ENCODE peak calls at places on chromosomes 4 and X, in six cellular contexts. B, G, J, A, U and M are unnamed samples.

GRCh38 chr4:26753642-26754041 is 107.0 kb upstream of the STIM2 start:
- DNase-seq in B (no peak), G (no peak), J (no peak), A (no peak), U (peak; percentile 36), M (no peak)

GRCh38 chr4:83237591-83237990 is 47.0 kb downstream of the COQ2 start:
- DNase-seq in B (no peak), G (no peak), J (no peak), A (no peak), U (no peak), M (no peak)

GRCh38 chrX:105829006-105829405 is 6.7 kb downstream of the NRK start:
- DNase-seq in B (no peak), G (no peak), J (no peak), A (no peak), U (no peak), M (no peak)

GRCh38 chrX:154717824-154718223 is 33.1 kb downstream of the GAB3 start:
- DNase-seq in B (no peak), G (no peak), J (no peak), A (peak; percentile 17), U (no peak), M (no peak)

GRCh38 chr4:78058591-78059523 is 1.7 kb downstream of the FRAS1 start:
- DNase-seq in B (peak; percentile 50), G (peak; percentile 59), J (peak; percentile 83), A (peak; percentile 67), U (no peak), M (peak; percentile 48)

GRCh38 chrX:124736553-124737240 is 390.3 kb downstream of the SH2D1A start:
- DNase-seq in B (no peak), G (no peak), J (peak; percentile 33), A (peak; percentile 19), U (no peak), M (peak; percentile 30)

GRCh38 chrX:41922125-41922521 is 1.2 kb downstream of the CASK start:
- DNase-seq in B (peak; percentile 37), G (peak; percentile 25), J (no peak), A (no peak), U (no peak), M (no peak)

GRCh38 chrX:131366387-131366786 is 77.3 kb upstream of the IGSF1 start:
- DNase-seq in B (no peak), G (no peak), J (no peak), A (no peak), U (no peak), M (no peak)

GRCh38 chr4:66430856-66431255 is 760.6 kb upstream of the EPHA5 start:
- DNase-seq in B (no peak), G (peak; percentile 65), J (no peak), A (no peak), U (no peak), M (no peak)

GRCh38 chrX:28610746-28611145 is 23.5 kb downstream of the IL1RAPL1 start:
- DNase-seq in B (no peak), G (no peak), J (no peak), A (no peak), U (no peak), M (no peak)

GRCh38 chr4:53747401-53747800 is 156.1 kb upstream of the LNX1 start:
- DNase-seq in B (no peak), G (no peak), J (no peak), A (no peak), U (no peak), M (no peak)

GRCh38 chr4:73998040-73999011 is at the start of gene CXCL5:
- DNase-seq in B (no peak), G (peak; percentile 60), J (peak; percentile 85), A (peak; percentile 63), U (no peak), M (peak; percentile 23)

DNA sequence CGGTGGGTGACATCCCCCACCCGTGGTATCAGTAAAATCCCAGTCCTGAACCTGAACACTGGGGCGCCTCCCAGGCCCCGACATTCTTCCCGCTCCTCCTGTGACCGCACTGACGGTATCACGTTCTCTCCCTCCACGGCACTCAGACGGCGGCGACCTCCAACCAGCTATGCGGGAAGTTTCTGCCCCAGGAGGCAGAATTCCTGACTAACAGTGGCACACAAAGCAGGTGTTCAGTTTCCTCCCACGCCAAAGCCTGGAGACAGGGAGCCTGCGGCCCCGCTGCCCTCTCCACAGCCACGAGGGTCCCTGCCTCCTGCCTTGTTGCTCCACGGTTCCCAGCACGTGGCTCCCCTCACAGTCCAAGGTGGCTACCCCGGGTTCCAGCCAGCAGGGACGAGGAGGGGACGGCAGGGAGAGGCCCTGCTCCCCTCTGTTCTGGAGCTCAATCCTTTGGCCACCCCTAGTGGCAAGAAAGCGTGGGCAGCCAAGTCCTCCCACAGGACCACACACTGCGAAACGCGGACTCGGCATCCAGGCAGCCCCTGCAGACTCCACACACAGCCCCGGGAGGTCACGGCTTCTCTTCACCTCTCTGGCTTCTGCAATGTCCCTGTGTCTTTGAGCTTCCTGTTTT is 15.2 kb downstream of the CTBP1 start:
- DNase-seq in B (no peak), G (no peak), J (peak; percentile 68), A (peak; percentile 3), U (no peak), M (no peak)
- TF ChIP-seq CTCF in B (no peak), G (peak; percentile 38), J (peak; percentile 14), A (no peak), U (peak; percentile 70), M (no peak)

GRCh38 chr4:110620352-110621327 is 2.2 kb downstream of the PITX2 start:
- DNase-seq in B (no peak), G (peak; percentile 82), J (peak; percentile 77), A (peak; percentile 76), U (no peak), M (peak; percentile 60)
- TF ChIP-seq CTCF in B (no peak), G (peak; percentile 47), J (no peak), A (no peak), U (no peak), M (peak; percentile 37)

DNA sequence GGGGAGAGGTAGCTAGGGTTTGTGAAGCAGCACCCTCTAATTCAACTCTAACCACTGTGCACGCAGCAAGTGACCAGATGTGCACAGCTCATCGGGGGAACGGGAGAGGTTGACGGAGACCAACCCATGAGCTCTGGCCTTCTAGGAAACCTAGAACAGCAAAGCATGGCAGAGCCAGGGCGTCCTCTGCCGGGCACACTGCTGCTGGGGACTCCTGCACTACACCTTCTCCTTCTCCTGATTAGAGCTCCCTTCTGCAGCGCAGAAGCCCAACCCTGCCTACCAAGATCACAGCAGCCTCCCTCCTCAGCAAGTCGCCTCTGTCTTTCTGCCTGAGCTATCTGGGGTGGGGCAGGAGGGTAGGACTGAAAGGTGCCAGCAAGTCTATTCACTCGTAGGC is 252.3 kb upstream of the PSAPL1 start:
- DNase-seq in B (no peak), G (no peak), J (peak; percentile 45), A (no peak), U (no peak), M (no peak)
- TF ChIP-seq CTCF in B (no peak), G (peak; percentile 60), J (no peak), A (no peak), U (no peak), M (no peak)

GRCh38 chr4:134780244-134780643 is 578.7 kb upstream of the PABPC4L start:
- DNase-seq in B (no peak), G (no peak), J (no peak), A (no peak), U (no peak), M (no peak)

GRCh38 chr4:134773497-134774000 is 572.0 kb upstream of the PABPC4L start:
- DNase-seq in B (no peak), G (no peak), J (peak; percentile 31), A (no peak), U (no peak), M (no peak)

DNA sequence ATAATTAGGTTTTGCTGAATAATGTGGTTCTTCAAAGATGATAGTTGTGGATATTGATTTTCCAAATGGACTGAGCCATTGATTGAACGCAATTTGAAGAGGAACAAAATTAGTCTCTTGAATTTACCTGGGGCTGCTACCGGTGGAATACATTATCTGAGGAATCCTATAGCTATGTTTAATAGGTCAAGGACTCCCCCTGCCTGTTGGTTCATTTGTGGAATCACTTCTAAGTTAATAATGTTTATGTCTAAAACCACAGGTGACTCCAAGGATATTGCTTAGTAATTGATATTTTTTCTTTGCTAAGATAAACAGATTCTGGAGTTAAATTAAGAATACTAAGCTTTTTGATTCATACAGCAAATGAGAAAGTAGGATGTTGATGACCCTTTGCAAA is 576.0 kb upstream of the PABPC4L start:
- DNase-seq in B (no peak), G (peak; percentile 34), J (no peak), A (no peak), U (no peak), M (no peak)
- TF ChIP-seq CTCF in B (no peak), G (peak; percentile 36), J (no peak), A (no peak), U (no peak), M (peak; percentile 52)

GRCh38 chrX:73847991-73848390 is 285.0 kb downstream of the CHIC1 start:
- DNase-seq in B (no peak), G (no peak), J (no peak), A (no peak), U (no peak), M (no peak)
- TF ChIP-seq CTCF in B (no peak), G (peak; percentile 24), J (no peak), A (no peak), U (no peak), M (no peak)

GRCh38 chr4:169151671-169152070 is 119.1 kb downstream of the SH3RF1 start:
- DNase-seq in B (no peak), G (no peak), J (no peak), A (no peak), U (no peak), M (no peak)

GRCh38 chr4:169150806-169151205 is 120.0 kb downstream of the SH3RF1 start:
- DNase-seq in B (no peak), G (no peak), J (no peak), A (no peak), U (no peak), M (no peak)

GRCh38 chr4:169152104-169152503 is 118.7 kb downstream of the SH3RF1 start:
- DNase-seq in B (no peak), G (no peak), J (no peak), A (no peak), U (no peak), M (no peak)

GRCh38 chr4:169153451-169153850 is 117.3 kb downstream of the SH3RF1 start:
- DNase-seq in B (no peak), G (no peak), J (no peak), A (no peak), U (no peak), M (no peak)

DNA sequence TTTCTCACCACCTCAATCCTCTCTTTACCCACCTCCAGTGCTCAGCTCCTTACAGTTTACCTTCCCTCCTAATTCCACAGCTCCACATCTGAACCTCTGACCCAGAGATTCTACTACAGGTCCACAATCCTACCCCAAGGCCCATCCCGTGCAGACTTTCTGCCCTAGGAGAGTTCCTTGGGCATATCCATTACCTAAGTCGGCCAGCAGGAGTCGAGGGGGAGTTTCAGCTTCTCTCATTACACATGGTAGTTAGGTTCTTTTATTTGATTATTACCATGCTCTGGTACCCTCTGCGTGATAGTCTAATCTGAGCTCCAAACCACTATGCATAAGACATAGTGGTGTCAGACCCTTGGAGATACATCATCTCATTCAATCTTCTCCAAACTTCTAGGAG is 117.9 kb downstream of the SH3RF1 start:
- DNase-seq in B (no peak), G (no peak), J (no peak), A (no peak), U (no peak), M (no peak)
- TF ChIP-seq CTCF in B (no peak), G (peak; percentile 19), J (no peak), A (no peak), U (no peak), M (peak; percentile 13)

GRCh38 chrX:109920868-109921267 is 82.0 kb upstream of the TMEM164 start:
- DNase-seq in B (no peak), G (no peak), J (no peak), A (no peak), U (no peak), M (no peak)
- TF ChIP-seq CTCF in B (no peak), G (no peak), J (no peak), A (no peak), U (no peak), M (no peak)

GRCh38 chr4:156971623-156972369 is at the start of gene PDGFC:
- DNase-seq in B (peak; percentile 54), G (peak; percentile 44), J (peak; percentile 95), A (peak; percentile 88), U (no peak), M (peak; percentile 89)
- TF ChIP-seq CTCF in B (no peak), G (peak; percentile 57), J (peak; percentile 36), A (peak; percentile 30), U (peak; percentile 35), M (peak; percentile 77)